ENCODE peak calls at places on chromosomes 7 and 10, in nine cellular contexts. A is CD8-positive, alpha-beta T cell; T is AG04450; P is body of pancreas; F is fibroblast of villous mesenchyme; O is epithelial cell of esophagus; V is GM13976; L is heart left ventricle; M is sigmoid colon. Q is an unnamed sample.

GRCh38 chr10:19945275-19945674 is 129.0 kb downstream of the PLXDC2 start:
- DNase-seq in A (no peak), T (no peak), P (no peak), F (no peak), O (no peak), V (no peak), L (peak; percentile 64), M (no peak), Q (no peak)

GRCh38 chr10:15369642-15370211 is 1.4 kb downstream of the FAM171A1 start:
- DNase-seq in A (no peak), T (no peak), P (peak; percentile 22), F (no peak), O (no peak), V (peak; percentile 23), L (no peak), M (no peak), Q (no peak)

GRCh38 chr10:103612462-103613365 is 119.2 kb downstream of the NEURL1 start:
- DNase-seq in A (no peak), T (peak; percentile 54), P (no peak), F (peak; percentile 81), O (peak; percentile 24), V (no peak), L (no peak), M (no peak), Q (no peak)

GRCh38 chr7:56105508-56105907 is 768 bp downstream of the CHCHD2 start:
- DNase-seq in A (no peak), T (peak; percentile 57), P (peak; percentile 42), F (peak; percentile 87), O (peak; percentile 86), V (no peak), L (no peak), M (no peak), Q (no peak)

GRCh38 chr7:152871005-152871677 is 111.6 kb downstream of the ACTR3B start:
- DNase-seq in A (no peak), T (no peak), P (no peak), F (no peak), O (no peak), V (no peak), L (no peak), M (no peak), Q (no peak)

GRCh38 chr7:22969010-22969431 is 44.9 kb downstream of the HYCC1 start:
- DNase-seq in A (no peak), T (no peak), P (no peak), F (no peak), O (no peak), V (no peak), L (no peak), M (no peak), Q (no peak)

GRCh38 chr10:61923210-61924024 is 21.9 kb downstream of the ARID5B start:
- DNase-seq in A (no peak), T (no peak), P (no peak), F (peak; percentile 92), O (peak; percentile 61), V (no peak), L (no peak), M (no peak), Q (no peak)

GRCh38 chr10:84224411-84225028 is 824 bp downstream of the LRIT2 start:
- DNase-seq in A (no peak), T (no peak), P (no peak), F (no peak), O (peak; percentile 21), V (no peak), L (no peak), M (no peak), Q (no peak)

GRCh38 chr10:78802406-78802805 is 266.4 kb upstream of the ZMIZ1 start:
- DNase-seq in A (no peak), T (no peak), P (no peak), F (no peak), O (no peak), V (no peak), L (no peak), M (no peak), Q (no peak)

GRCh38 chr10:51007781-51008180 is 66.5 kb upstream of the PRKG1 start:
- DNase-seq in A (no peak), T (no peak), P (no peak), F (peak; percentile 34), O (peak; percentile 83), V (no peak), L (no peak), M (no peak), Q (no peak)

GRCh38 chr7:1666251-1666778 is 3.8 kb upstream of the ELFN1 start:
- DNase-seq in A (no peak), T (no peak), P (peak; percentile 10), F (no peak), O (no peak), V (peak; percentile 65), L (no peak), M (peak; percentile 45), Q (peak; percentile 48)

GRCh38 chr10:9951481-9952257 is 1066.0 kb upstream of the CELF2 start:
- DNase-seq in A (no peak), T (no peak), P (no peak), F (peak; percentile 63), O (no peak), V (no peak), L (no peak), M (no peak), Q (no peak)

GRCh38 chr7:100087055-100087750 is 1.6 kb upstream of the COPS6 start:
- DNase-seq in A (no peak), T (peak; percentile 98), P (no peak), F (peak; percentile 100), O (peak; percentile 86), V (no peak), L (no peak), M (no peak), Q (no peak)

GRCh38 chr7:121304259-121304658 is 24.5 kb upstream of the WNT16 start:
- DNase-seq in A (no peak), T (no peak), P (no peak), F (no peak), O (no peak), V (no peak), L (no peak), M (no peak), Q (no peak)

GRCh38 chr7:121302214-121302745 is 26.5 kb upstream of the WNT16 start:
- DNase-seq in A (no peak), T (peak; percentile 54), P (no peak), F (no peak), O (peak; percentile 53), V (no peak), L (no peak), M (no peak), Q (peak; percentile 19)

GRCh38 chr7:121305109-121305508 is 23.7 kb upstream of the WNT16 start:
- DNase-seq in A (no peak), T (no peak), P (no peak), F (no peak), O (no peak), V (no peak), L (no peak), M (no peak), Q (no peak)

GRCh38 chr7:121301441-121302213 is 27.2 kb upstream of the WNT16 start:
- DNase-seq in A (no peak), T (no peak), P (no peak), F (no peak), O (peak; percentile 44), V (no peak), L (no peak), M (no peak), Q (no peak)

GRCh38 chr7:121303422-121304171 is 25.2 kb upstream of the WNT16 start:
- DNase-seq in A (no peak), T (no peak), P (no peak), F (no peak), O (no peak), V (no peak), L (no peak), M (no peak), Q (no peak)
- TF ChIP-seq CTCF in A (no peak), T (no peak), P (no peak), F (peak; percentile 3), O (no peak), V (no peak), L (no peak), M (no peak), Q (no peak)

DNA sequence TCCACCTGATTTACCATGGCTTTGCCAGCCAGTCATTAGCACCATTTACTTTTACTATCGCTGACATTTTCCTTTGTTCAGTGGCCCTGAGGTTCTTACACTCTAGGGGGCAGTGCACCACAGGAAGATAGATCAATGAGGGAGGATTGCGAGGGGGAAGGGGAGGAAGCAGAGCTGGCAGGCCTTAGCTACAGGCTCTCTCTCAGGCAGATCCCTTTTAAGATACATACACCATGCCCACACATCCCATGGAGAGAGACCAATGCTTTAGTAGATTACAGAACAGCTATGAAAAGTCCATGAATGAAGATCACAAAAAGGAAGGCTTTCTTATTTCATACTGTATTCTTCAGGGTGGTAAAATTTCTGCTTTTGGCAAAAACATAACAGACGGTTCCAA is 47.4 kb downstream of the DENND11 start:
- DNase-seq in A (peak; percentile 44), T (peak; percentile 33), P (peak; percentile 67), F (peak; percentile 69), O (peak; percentile 84), V (peak; percentile 65), L (peak; percentile 45), M (no peak), Q (peak; percentile 62)
- TF ChIP-seq CTCF in A (peak; percentile 72), T (peak; percentile 84), P (peak; percentile 55), F (peak; percentile 80), O (peak; percentile 85), V (peak; percentile 79), L (peak; percentile 53), M (no peak), Q (peak; percentile 80)

GRCh38 chr10:17201165-17202013 is at the start of gene TRDMT1:
- DNase-seq in A (peak; percentile 69), T (no peak), P (peak; percentile 86), F (peak; percentile 90), O (peak; percentile 88), V (peak; percentile 84), L (peak; percentile 90), M (peak; percentile 94), Q (peak; percentile 82)
- TF ChIP-seq CTCF in A (no peak), T (no peak), P (no peak), F (no peak), O (no peak), V (no peak), L (no peak), M (no peak), Q (no peak)

GRCh38 chr10:129934196-129934925 is 29.7 kb downstream of the EBF3 start:
- DNase-seq in A (no peak), T (no peak), P (no peak), F (no peak), O (no peak), V (no peak), L (no peak), M (peak; percentile 29), Q (no peak)

GRCh38 chr10:129936923-129937300 is 27.2 kb downstream of the EBF3 start:
- DNase-seq in A (no peak), T (no peak), P (no peak), F (no peak), O (no peak), V (no peak), L (no peak), M (peak; percentile 49), Q (no peak)

GRCh38 chr10:129936266-129936922 is 27.7 kb downstream of the EBF3 start:
- DNase-seq in A (no peak), T (no peak), P (no peak), F (no peak), O (no peak), V (no peak), L (peak; percentile 20), M (peak; percentile 52), Q (no peak)

GRCh38 chr10:129935102-129935860 is 28.8 kb downstream of the EBF3 start:
- DNase-seq in A (no peak), T (no peak), P (no peak), F (no peak), O (no peak), V (no peak), L (no peak), M (peak; percentile 56), Q (no peak)

DNA sequence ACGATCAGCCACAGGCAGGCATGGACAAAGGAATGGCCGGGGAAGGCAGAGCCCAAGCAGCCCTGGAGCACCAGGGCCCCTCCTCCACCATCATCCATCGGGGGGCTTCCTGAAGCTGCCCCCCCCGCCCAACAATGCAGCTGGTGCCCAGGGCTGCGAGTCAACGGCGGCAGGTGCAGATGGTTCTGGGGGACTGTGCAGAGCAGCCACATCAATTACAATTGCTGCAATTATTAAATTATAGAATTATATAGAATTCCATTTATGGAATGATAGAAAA is 28.3 kb downstream of the EBF3 start:
- DNase-seq in A (no peak), T (no peak), P (no peak), F (no peak), O (no peak), V (no peak), L (no peak), M (no peak), Q (no peak)
- TF ChIP-seq CTCF in A (no peak), T (no peak), P (no peak), F (no peak), O (no peak), V (no peak), L (no peak), M (no peak), Q (no peak)